ENCODE peak calls at places on chromosomes 12 and 14, in nine cellular contexts. A is tibial nerve; Q is H9; V is astrocyte; L is endothelial cell of umbilical vein; Z is left ventricle myocardium inferior; I is ascending aorta; H is CD8-positive, alpha-beta T cell; C is heart right ventricle. P is an unnamed sample. For H3K27me3, the result is how much of the 10 kb centered on the place peaks cover.

GRCh38 chr14:50040905-50041465 is 75.4 kb downstream of the VCPKMT start:
- DNase-seq in A (no peak), Z (no peak), V (no peak), C (no peak), I (no peak), Q (no peak), L (no peak), H (no peak), P (no peak)

GRCh38 chr12:117872521-117873169 is 96.1 kb downstream of the KSR2 start:
- DNase-seq in L (no peak), Z (no peak), I (no peak), Q (no peak), H (no peak), V (no peak), A (no peak), C (no peak), P (no peak)

GRCh38 chr14:95307402-95308041 is 12.2 kb downstream of the CLMN start:
- DNase-seq in A (no peak), C (peak), Z (peak), Q (no peak), I (no peak), L (no peak), V (no peak), H (no peak), P (peak)

GRCh38 chr14:71089974-71090373 is 182.7 kb downstream of the PCNX1 start:
- DNase-seq in A (no peak), L (no peak), Z (no peak), H (no peak), V (peak), Q (no peak), I (no peak), C (no peak), P (no peak)

GRCh38 chr12:6958609-6959375 is 7.6 kb downstream of the PTPN6 start:
- DNase-seq in V (no peak), H (no peak), Z (peak), C (no peak), I (peak), A (no peak), Q (no peak), L (no peak), P (no peak)

GRCh38 chr14:37903561-37904191 is 304.0 kb upstream of the SSTR1 start:
- DNase-seq in V (peak), A (no peak), C (no peak), Q (no peak), I (no peak), H (no peak), Z (no peak), L (peak), P (no peak)

GRCh38 chr14:61566537-61567225 is 128.6 kb upstream of the HIF1A start:
- DNase-seq in A (no peak), I (peak), Z (no peak), V (peak), H (no peak), Q (no peak), L (peak), C (no peak), P (no peak)

GRCh38 chr14:77979666-77980351 is 179.9 kb downstream of the ADCK1 start:
- DNase-seq in Q (peak), L (no peak), V (peak), Z (no peak), C (no peak), I (peak), H (no peak), A (no peak), P (no peak)

GRCh38 chr12:125610971-125611370 is 545.7 kb downstream of the AACS start:
- DNase-seq in Z (no peak), A (no peak), Q (no peak), L (no peak), V (no peak), C (no peak), H (no peak), I (no peak), P (no peak)

DNA sequence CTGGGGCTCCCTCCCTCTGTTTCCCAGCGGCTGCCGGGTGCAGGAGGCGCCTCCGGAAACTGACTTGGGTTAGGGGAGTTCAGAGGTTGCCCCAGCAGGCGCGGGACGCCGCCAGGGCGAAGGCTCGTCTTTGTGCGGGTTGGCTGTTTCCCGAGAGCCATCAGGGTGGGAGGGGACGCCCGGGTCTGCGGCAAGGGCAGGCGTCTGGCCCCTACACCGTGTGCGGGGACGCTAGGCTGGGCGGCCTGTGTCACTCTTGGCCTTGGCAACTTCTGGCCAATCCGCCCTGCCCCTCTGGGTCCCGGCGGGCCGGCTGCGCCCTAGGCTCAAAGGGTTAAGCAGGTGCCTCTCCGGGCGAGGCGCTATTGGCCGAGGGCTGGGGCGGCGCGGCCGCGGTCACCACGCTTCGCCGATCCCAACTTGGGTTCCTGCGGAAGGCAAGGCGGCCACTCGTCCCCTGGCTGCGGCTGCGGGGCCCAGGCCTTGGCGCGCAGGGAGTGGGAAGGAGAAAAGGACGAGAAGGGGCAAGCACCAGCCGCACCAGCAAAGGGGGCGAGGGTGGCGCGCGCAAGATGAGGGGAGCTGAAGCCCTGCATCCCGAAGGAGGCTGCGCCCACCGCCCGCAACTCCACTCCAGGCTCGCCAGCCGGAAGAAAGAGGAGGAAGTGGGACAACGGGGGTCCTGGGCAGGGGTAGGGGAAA is 5.6 kb upstream of the NPAS3 start:
- DNase-seq in Z (peak), C (peak), A (no peak), L (no peak), V (no peak), H (no peak), Q (peak), I (no peak), P (no peak)
- H3K27me3 ChIP-seq in Z (half or more), C (half or more), A (under half), L (half or more), V (under half), H (under half), Q (under half), I (under half), P (under half)

DNA sequence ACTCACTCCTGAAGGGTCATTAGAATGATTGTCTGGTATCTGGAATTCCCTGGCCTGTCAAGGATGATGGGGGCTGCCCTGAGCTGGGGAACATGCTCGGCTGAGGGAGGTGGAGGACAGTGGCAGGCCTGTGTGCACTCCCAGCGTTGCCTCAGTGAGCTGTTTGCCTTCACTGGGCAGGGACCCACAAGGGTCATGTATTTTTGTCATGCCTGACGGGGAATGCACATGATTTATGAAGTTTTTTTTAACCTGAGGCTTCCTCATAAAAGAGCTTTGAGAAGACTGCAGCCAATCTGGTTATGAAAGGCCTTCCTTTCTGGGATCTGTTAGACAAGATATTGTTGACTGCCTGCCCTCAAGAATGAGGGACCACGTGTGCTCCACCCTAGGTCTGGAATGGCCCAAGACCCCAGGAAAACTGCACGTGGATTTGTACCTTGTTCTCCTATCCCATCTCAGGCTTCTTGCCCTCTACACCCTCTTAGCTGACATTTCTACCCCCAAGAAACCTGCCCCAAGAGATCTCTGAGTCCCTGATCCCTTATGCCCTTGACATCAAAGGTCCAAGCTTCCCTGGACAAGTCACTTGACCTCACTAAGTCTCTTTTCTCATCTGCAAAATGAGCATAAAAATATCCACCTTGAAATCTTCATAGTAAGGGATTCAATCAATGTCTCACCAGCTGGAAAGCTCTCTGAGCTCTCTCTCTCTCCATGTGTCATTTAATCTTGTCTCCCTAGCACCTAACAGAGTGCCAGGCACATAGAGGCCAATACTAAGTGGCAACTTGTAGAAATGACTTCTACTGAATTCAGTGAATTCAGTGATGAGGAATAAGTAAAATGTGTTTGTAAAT is 24.5 kb upstream of the COL2A1 start:
- DNase-seq in H (no peak), L (no peak), Z (no peak), V (no peak), Q (no peak), A (no peak), I (no peak), C (no peak), P (no peak)
- TF ChIP-seq CTCF in H (no peak), L (no peak), Z (no peak), V (no peak), Q (no peak), A (no peak), I (no peak), C (no peak), P (no peak)

GRCh38 chr12:112017041-112017440 is 3.8 kb downstream of the ERP29 start:
- DNase-seq in Z (no peak), C (no peak), Q (no peak), V (no peak), H (no peak), A (no peak), I (no peak), L (no peak), P (no peak)
- H3K27me3 ChIP-seq in Z (under half), C (under half), Q (under half), V (under half), H (under half), A (under half), I (under half), L (under half), P (under half)

GRCh38 chr12:53324779-53325538 is 3.5 kb upstream of the AAAS start:
- DNase-seq in H (peak), A (peak), L (peak), Z (peak), V (peak), I (peak), Q (peak), C (peak), P (peak)
- TF ChIP-seq CTCF in H (peak), A (peak), L (peak), Z (peak), V (peak), I (peak), Q (peak), C (peak), P (peak)

GRCh38 chr14:76810525-76810924 is 2.2 kb downstream of the ANGEL1 start:
- DNase-seq in V (no peak), I (no peak), L (no peak), C (no peak), Q (no peak), H (no peak), A (no peak), Z (no peak), P (no peak)
- H3K27me3 ChIP-seq in V (under half), I (under half), L (under half), C (under half), Q (under half), H (under half), A (under half), Z (under half), P (under half)

GRCh38 chr12:20798561-20798960 is 11.9 kb upstream of the SLCO1B3 start:
- DNase-seq in Q (no peak), L (peak), Z (no peak), V (peak), C (no peak), A (no peak), H (no peak), I (no peak), P (no peak)
- TF ChIP-seq CTCF in Q (peak), L (peak), Z (peak), V (peak), C (peak), A (peak), H (no peak), I (no peak), P (peak)

GRCh38 chr12:105658389-105658788 is 327.9 kb downstream of the C12orf75 start:
- DNase-seq in L (peak), V (no peak), I (no peak), A (no peak), H (no peak), C (no peak), Z (no peak), Q (no peak), P (no peak)
- H3K27me3 ChIP-seq in L (under half), V (under half), I (under half), A (under half), H (under half), C (under half), Z (under half), Q (under half), P (under half)